ENCODE peak calls at places on chromosomes 5 and 9, in four cellular contexts. One of them, this sample, is unnamed.
A peak's percentile ranks its signal among the peaks of the same experiment; 100 is the strongest.

GRCh38 chr5:2522372-2522771 is 229.1 kb downstream of the IRX2 start:
- DNase-seq in upper lobe of left lung: no peak
- DNase-seq in AG20443: no peak
- DNase-seq in T-cell: no peak
- DNase-seq in this sample: no peak

GRCh38 chr9:130431536-130432303 is 13.0 kb upstream of the ASS1 start:
- DNase-seq in upper lobe of left lung: no peak
- DNase-seq in AG20443: no peak
- DNase-seq in T-cell: no peak
- DNase-seq in this sample: no peak

GRCh38 chr9:134575103-134575816 is 66.3 kb upstream of the COL5A1 start:
- DNase-seq in upper lobe of left lung: no peak
- DNase-seq in AG20443: no peak
- DNase-seq in T-cell: peak; percentile 12
- DNase-seq in this sample: no peak

GRCh38 chr9:121333950-121334773 is 35.9 kb downstream of the STOM start:
- DNase-seq in upper lobe of left lung: no peak
- DNase-seq in AG20443: no peak
- DNase-seq in T-cell: no peak
- DNase-seq in this sample: no peak

GRCh38 chr5:180291943-180292831 is at the start of gene MAPK9:
- DNase-seq in upper lobe of left lung: peak; percentile 98
- DNase-seq in AG20443: peak; percentile 98
- DNase-seq in T-cell: peak; percentile 79
- DNase-seq in this sample: peak; percentile 77

GRCh38 chr9:18675345-18675744 is 201.4 kb downstream of the ADAMTSL1 start:
- DNase-seq in upper lobe of left lung: no peak
- DNase-seq in AG20443: no peak
- DNase-seq in T-cell: no peak
- DNase-seq in this sample: peak; percentile 37

GRCh38 chr9:101047848-101048402 is 19.4 kb downstream of the PLPPR1 start:
- DNase-seq in upper lobe of left lung: no peak
- DNase-seq in AG20443: no peak
- DNase-seq in T-cell: no peak
- DNase-seq in this sample: no peak

GRCh38 chr5:86917117-86917579 is 299.4 kb downstream of the COX7C start:
- DNase-seq in upper lobe of left lung: no peak
- DNase-seq in AG20443: peak; percentile 24
- DNase-seq in T-cell: no peak
- DNase-seq in this sample: peak; percentile 48

GRCh38 chr5:124783794-124784193 is 37.4 kb upstream of the ZNF608 start:
- DNase-seq in upper lobe of left lung: no peak
- DNase-seq in AG20443: peak; percentile 66
- DNase-seq in T-cell: no peak
- DNase-seq in this sample: no peak

GRCh38 chr5:35073168-35073567 is 25.4 kb upstream of the AGXT2 start:
- DNase-seq in upper lobe of left lung: no peak
- DNase-seq in AG20443: no peak
- DNase-seq in T-cell: no peak
- DNase-seq in this sample: no peak

This sample was measured in lung microvascular endothelial cell.